ENCODE peak calls at places on chromosomes 13 and 19, in nine cellular contexts. R is Peyer's patch, X is right lobe of liver, G is endothelial cell of umbilical vein, Q is psoas muscle, F is dorsolateral prefrontal cortex, B is A549, O is spleen, W is uterus. P is an unnamed sample.

GRCh38 chr19:39670998-39671397 is 15.3 kb downstream of the LGALS16 start:
- DNase-seq in B (no peak), W (no peak), R (no peak), G (no peak), O (no peak), Q (no peak), F (no peak), X (no peak), P (no peak)

GRCh38 chr19:34430738-34431625 is 2.8 kb downstream of the UBA2 start:
- DNase-seq in Q (no peak), W (no peak), B (peak; percentile 98), G (peak; percentile 73), F (no peak), O (no peak), X (no peak), R (no peak), P (no peak)

GRCh38 chr13:100594731-100595130 is 6.1 kb upstream of the GGACT start:
- DNase-seq in O (no peak), R (peak; percentile 61), B (no peak), G (no peak), F (no peak), Q (no peak), W (no peak), X (no peak), P (no peak)

GRCh38 chr19:19532806-19533701 is 4.3 kb downstream of the YJEFN3 start:
- DNase-seq in G (no peak), B (no peak), R (no peak), F (no peak), O (no peak), Q (no peak), X (no peak), W (no peak), P (no peak)

GRCh38 chr13:21674271-21675009 is 3.6 kb downstream of the FGF9 start:
- DNase-seq in B (no peak), F (peak; percentile 39), W (no peak), G (no peak), X (no peak), R (no peak), O (peak; percentile 81), Q (peak; percentile 24), P (no peak)

GRCh38 chr19:58021541-58022282 is 12.1 kb upstream of the ZSCAN1 start:
- DNase-seq in R (peak; percentile 71), O (peak; percentile 35), X (no peak), B (peak; percentile 18), W (peak; percentile 78), F (peak; percentile 66), G (peak; percentile 6), Q (no peak), P (no peak)

GRCh38 chr13:89966524-89966923 is 1381.0 kb upstream of the MIR17HG start:
- DNase-seq in X (no peak), W (no peak), G (no peak), O (no peak), Q (no peak), R (no peak), F (no peak), B (no peak), P (no peak)

GRCh38 chr19:3670258-3670795 is 29.9 kb downstream of the PIP5K1C start:
- DNase-seq in W (peak; percentile 96), Q (peak; percentile 78), F (no peak), G (peak; percentile 85), X (no peak), R (peak; percentile 71), O (no peak), B (no peak), P (no peak)

GRCh38 chr13:39414339-39414738 is 188.7 kb downstream of the LHFPL6 start:
- DNase-seq in F (no peak), B (no peak), W (no peak), X (no peak), O (no peak), G (no peak), R (no peak), Q (no peak), P (no peak)

GRCh38 chr19:51339687-51340656 is 2.0 kb downstream of the VSIG10L start:
- DNase-seq in R (peak; percentile 99), O (peak; percentile 98), X (peak; percentile 100), B (peak; percentile 92), Q (peak; percentile 98), G (peak; percentile 97), W (peak; percentile 100), F (peak; percentile 93), P (peak; percentile 87)

GRCh38 chr13:78121001-78121400 is 202.4 kb upstream of the EDNRB start:
- DNase-seq in R (no peak), G (no peak), B (no peak), Q (no peak), F (no peak), W (no peak), O (no peak), X (no peak), P (no peak)

GRCh38 chr19:15438124-15438496 is 11.6 kb downstream of the WIZ start:
- DNase-seq in W (no peak), B (no peak), Q (no peak), R (no peak), O (no peak), G (no peak), X (no peak), F (no peak), P (no peak)

GRCh38 chr19:44640518-44640917 is 3.2 kb upstream of the PVR start:
- DNase-seq in W (no peak), X (no peak), R (no peak), O (no peak), G (no peak), F (no peak), B (no peak), Q (no peak), P (no peak)

GRCh38 chr19:44634785-44635184 is 8.9 kb upstream of the PVR start:
- DNase-seq in B (no peak), X (no peak), G (no peak), O (no peak), W (no peak), F (no peak), Q (no peak), R (no peak), P (no peak)

GRCh38 chr19:44635581-44636438 is 7.9 kb upstream of the PVR start:
- DNase-seq in Q (no peak), W (no peak), F (no peak), B (no peak), O (no peak), X (no peak), R (no peak), G (no peak), P (no peak)

GRCh38 chr19:44637390-44637764 is 6.3 kb upstream of the PVR start:
- DNase-seq in G (no peak), X (no peak), B (no peak), Q (no peak), R (no peak), O (no peak), F (no peak), W (no peak), P (no peak)

GRCh38 chr19:44636439-44637389 is 7.0 kb upstream of the PVR start:
- DNase-seq in B (no peak), Q (no peak), G (no peak), X (no peak), R (no peak), O (no peak), W (no peak), F (no peak), P (no peak)
- H3K27ac ChIP-seq in B (peak overlapping the region; percentile 97), Q (no peak overlapping the region), G (no peak overlapping the region), X (peak overlapping the region; percentile 0), R (peak overlapping the region; percentile 56), O (no peak overlapping the region), W (no peak overlapping the region), F (no peak overlapping the region), P (no peak overlapping the region)

GRCh38 chr19:46633130-46633529 is 2.9 kb downstream of the GNG8 start:
- DNase-seq in Q (no peak), F (no peak), R (no peak), X (no peak), O (no peak), B (no peak), G (no peak), W (no peak), P (no peak)
- H3K27ac ChIP-seq in Q (no peak overlapping the region), F (no peak overlapping the region), R (no peak overlapping the region), X (no peak overlapping the region), O (no peak overlapping the region), B (no peak overlapping the region), G (no peak overlapping the region), W (peak overlapping the region; percentile 60), P (no peak overlapping the region)

GRCh38 chr19:2462635-2463421 is 6.1 kb upstream of the LMNB2 start:
- DNase-seq in O (peak; percentile 83), G (peak; percentile 88), B (no peak), R (peak; percentile 81), F (peak; percentile 87), X (peak; percentile 74), Q (peak; percentile 87), W (peak; percentile 90), P (peak; percentile 66)

GRCh38 chr19:2460245-2460644 is 3.5 kb upstream of the LMNB2 start:
- DNase-seq in W (no peak), R (no peak), B (no peak), Q (no peak), X (no peak), O (no peak), F (no peak), G (no peak), P (no peak)

GRCh38 chr19:2458054-2458453 is 1.3 kb upstream of the LMNB2 start:
- DNase-seq in F (no peak), X (no peak), W (no peak), G (no peak), R (no peak), O (no peak), B (no peak), Q (no peak), P (no peak)

GRCh38 chr19:2464389-2464788 is 7.6 kb upstream of the LMNB2 start:
- DNase-seq in Q (no peak), W (no peak), R (peak; percentile 63), X (no peak), B (no peak), G (no peak), O (no peak), F (no peak), P (no peak)

DNA sequence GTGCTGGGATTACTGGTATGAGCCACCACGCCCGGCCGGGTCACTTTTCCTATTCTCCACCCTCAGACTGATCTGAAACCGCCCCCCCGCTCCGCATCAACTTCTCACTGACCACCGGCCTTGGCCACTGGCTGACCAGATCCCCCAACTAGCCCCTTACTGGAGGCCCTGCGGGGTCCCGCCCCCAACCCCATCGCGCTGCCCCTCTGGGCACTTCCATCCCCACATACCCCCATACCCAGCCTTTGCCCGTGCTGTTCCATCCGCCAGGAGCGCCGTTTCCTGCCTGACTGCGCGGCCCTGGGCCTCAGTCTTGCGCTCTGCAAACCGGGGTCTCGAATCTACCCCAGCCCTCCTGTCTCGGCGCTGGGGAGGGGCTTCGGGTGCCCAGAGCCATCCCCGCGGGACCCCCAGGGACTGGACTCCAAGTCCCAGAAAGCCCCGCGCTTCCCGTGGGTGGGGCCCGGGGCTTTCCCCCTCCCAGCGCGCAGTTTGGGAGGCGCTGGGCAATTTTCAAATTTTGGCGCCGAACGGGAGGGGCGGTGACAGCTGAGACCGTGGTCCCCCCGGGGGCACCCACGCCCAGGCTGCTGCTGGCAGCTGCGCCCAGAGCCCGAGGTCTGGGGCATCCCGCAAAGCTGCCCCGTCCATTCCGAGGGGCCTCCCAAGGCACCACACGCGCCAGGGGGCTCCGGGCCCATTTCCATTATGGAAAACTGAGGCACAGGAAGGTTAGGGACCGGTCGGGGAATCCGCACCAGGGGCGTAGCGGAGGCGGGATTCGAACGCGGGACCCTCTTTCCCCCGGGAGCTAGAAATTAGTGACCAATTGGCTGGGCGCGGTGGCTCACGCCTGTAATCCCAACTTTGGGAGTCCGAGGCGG is 5.2 kb upstream of the LMNB2 start:
- DNase-seq in B (no peak), G (peak; percentile 71), R (peak; percentile 57), W (no peak), X (peak; percentile 64), F (peak; percentile 36), O (peak; percentile 85), Q (peak; percentile 63), P (no peak)
- H3K27ac ChIP-seq in B (peak overlapping the region; percentile 98), G (peak overlapping the region; percentile 61), R (no peak overlapping the region), W (no peak overlapping the region), X (no peak overlapping the region), F (no peak overlapping the region), O (no peak overlapping the region), Q (no peak overlapping the region), P (no peak overlapping the region)

GRCh38 chr13:35923347-35923746 is 207.8 kb downstream of the DCLK1 start:
- DNase-seq in X (no peak), G (peak; percentile 19), F (no peak), O (no peak), Q (no peak), B (peak; percentile 47), W (no peak), R (no peak), P (no peak)
- H3K27ac ChIP-seq in X (no peak overlapping the region), G (no peak overlapping the region), F (no peak overlapping the region), O (no peak overlapping the region), Q (no peak overlapping the region), B (peak overlapping the region; percentile 78), W (no peak overlapping the region), R (no peak overlapping the region), P (no peak overlapping the region)

P was measured in epithelial cell of prostate.